ENCODE peak calls at places on chromosomes 5 and 9, in nine cellular contexts. S is endothelial cell, C is lung, M is Calu3, P is cardiac muscle cell, A is astrocyte of the spinal cord, K is cardiac fibroblast, L is esophagus muscularis mucosa, E is mesothelial cell of epicardium. R is an unnamed sample.

GRCh38 chr5:53052499-53052898 is 57.1 kb downstream of the MOCS2 start:
- DNase-seq in E (no peak), P (no peak), A (no peak), C (no peak), L (no peak), M (no peak), K (no peak), S (no peak), R (no peak)

GRCh38 chr9:132125944-132126720 is 35.7 kb upstream of the NTNG2 start:
- DNase-seq in S (no peak), P (no peak), A (no peak), C (no peak), K (no peak), E (no peak), L (no peak), M (no peak), R (no peak)

GRCh38 chr5:32712463-32713395 is 1.6 kb downstream of the NPR3 start:
- DNase-seq in A (peak; percentile 19), S (no peak), P (peak; percentile 4), K (no peak), M (no peak), L (no peak), E (no peak), C (no peak), R (no peak)

GRCh38 chr9:26131891-26132290 is 453.6 kb upstream of the TUSC1 start:
- DNase-seq in E (no peak), P (peak; percentile 43), L (no peak), M (no peak), K (peak; percentile 7), A (peak; percentile 43), S (no peak), C (no peak), R (no peak)

GRCh38 chr9:133009906-133010582 is 20.8 kb upstream of the GTF3C5 start:
- DNase-seq in S (no peak), K (no peak), P (no peak), A (no peak), L (no peak), E (no peak), M (no peak), C (no peak), R (no peak)

GRCh38 chr5:14663734-14664269 is 716 bp upstream of the OTULIN start:
- DNase-seq in E (no peak), L (no peak), M (no peak), P (peak; percentile 41), S (peak; percentile 18), C (peak; percentile 33), K (peak; percentile 39), A (no peak), R (peak; percentile 60)

GRCh38 chr5:135398855-135399837 is at the start of gene MACROH2A1:
- DNase-seq in E (peak; percentile 85), K (peak; percentile 89), P (peak; percentile 89), C (peak; percentile 88), A (peak; percentile 80), S (peak; percentile 88), L (peak; percentile 95), M (peak; percentile 92), R (peak; percentile 97)

GRCh38 chr9:128153117-128153946 is 4.1 kb downstream of the LCN2 start:
- DNase-seq in E (no peak), L (no peak), P (no peak), M (peak; percentile 52), C (no peak), S (no peak), A (no peak), K (no peak), R (no peak)

GRCh38 chr5:172854958-172855357 is 20.9 kb downstream of the ERGIC1 start:
- DNase-seq in K (no peak), M (no peak), S (no peak), C (no peak), E (no peak), A (no peak), P (no peak), L (no peak), R (no peak)

GRCh38 chr9:84296146-84296843 is 44.3 kb downstream of the SLC28A3 start:
- DNase-seq in M (no peak), L (no peak), P (peak; percentile 50), E (no peak), A (peak; percentile 70), C (no peak), S (no peak), K (peak; percentile 51), R (peak; percentile 63)

GRCh38 chr9:137270929-137271695 is 6.4 kb upstream of the TOR4A start:
- DNase-seq in A (no peak), P (no peak), S (no peak), C (no peak), L (no peak), M (no peak), K (peak; percentile 41), E (no peak), R (no peak)

GRCh38 chr9:120854596-120855327 is 12.0 kb upstream of the PSMD5 start:
- DNase-seq in A (no peak), P (no peak), S (no peak), L (no peak), M (no peak), E (no peak), C (no peak), K (no peak), R (no peak)

GRCh38 chr5:14449052-14449661 is 132.4 kb upstream of the OTULINL start:
- DNase-seq in K (peak; percentile 93), A (peak; percentile 96), P (peak; percentile 90), M (no peak), E (no peak), C (no peak), L (no peak), S (no peak), R (no peak)

GRCh38 chr5:926416-927171 is 33.9 kb downstream of the TRIP13 start:
- DNase-seq in L (no peak), K (peak; percentile 45), P (peak; percentile 52), C (no peak), S (peak; percentile 64), E (peak; percentile 62), A (peak; percentile 18), M (no peak), R (peak; percentile 76)

GRCh38 chr5:145246379-145246778 is 588.8 kb downstream of the PRELID2 start:
- DNase-seq in A (no peak), P (no peak), E (no peak), M (no peak), K (no peak), C (no peak), S (no peak), L (no peak), R (no peak)

GRCh38 chr5:43019615-43020293 is 20.4 kb downstream of the ANXA2R start:
- DNase-seq in S (peak; percentile 51), M (peak; percentile 79), E (no peak), C (peak; percentile 72), P (peak; percentile 83), L (no peak), K (peak; percentile 85), A (peak; percentile 90), R (peak; percentile 58)

GRCh38 chr5:1330847-1331831 is 13.8 kb downstream of the CLPTM1L start:
- DNase-seq in A (no peak), P (no peak), K (no peak), E (no peak), S (no peak), M (no peak), L (no peak), C (no peak), R (no peak)

GRCh38 chr9:81526587-81526986 is 162.8 kb downstream of the TLE1 start:
- DNase-seq in M (no peak), S (no peak), K (peak; percentile 58), P (peak; percentile 73), E (no peak), C (no peak), A (peak; percentile 84), L (no peak), R (no peak)

DNA sequence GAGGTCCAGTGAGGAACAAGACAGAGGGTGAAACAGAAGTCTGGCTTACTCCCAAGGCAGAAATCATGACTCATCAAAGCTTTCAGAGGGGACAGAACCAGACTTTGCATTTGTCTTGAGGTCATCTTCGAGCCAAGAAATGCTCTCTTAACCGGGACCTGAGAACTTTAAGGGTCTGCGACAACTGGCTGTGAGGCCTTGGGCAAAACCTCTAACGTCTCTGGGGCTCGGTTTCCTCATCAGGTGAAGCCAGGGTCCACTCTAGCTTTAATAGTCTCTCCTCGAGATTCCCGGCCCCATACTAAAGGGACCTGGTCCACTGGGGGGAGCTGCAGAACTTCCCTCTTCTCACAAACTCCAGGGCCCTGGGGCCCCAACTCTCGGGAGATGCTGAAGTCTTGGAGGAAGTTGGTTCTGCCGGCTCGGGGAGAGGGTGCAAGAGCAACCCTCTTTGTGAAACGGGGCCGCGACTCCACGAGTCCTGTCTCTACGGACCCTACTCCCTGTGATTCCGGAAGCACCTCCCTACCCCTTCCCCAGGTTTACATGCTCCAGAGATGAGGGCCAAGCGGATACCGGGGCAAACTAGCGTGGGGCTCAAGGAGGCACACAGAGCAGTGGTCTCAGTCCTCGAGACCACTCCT is 2.6 kb downstream of the GLIS3 start:
- DNase-seq in K (peak; percentile 89), M (peak; percentile 80), A (peak; percentile 92), C (peak; percentile 70), L (peak; percentile 97), E (no peak), S (peak; percentile 52), P (peak; percentile 90), R (peak; percentile 71)
- TF ChIP-seq CTCF in K (peak; percentile 39), M (no peak), A (peak; percentile 59), C (no peak), L (peak; percentile 48), E (no peak), S (no peak), P (peak; percentile 57), R (no peak)

DNA sequence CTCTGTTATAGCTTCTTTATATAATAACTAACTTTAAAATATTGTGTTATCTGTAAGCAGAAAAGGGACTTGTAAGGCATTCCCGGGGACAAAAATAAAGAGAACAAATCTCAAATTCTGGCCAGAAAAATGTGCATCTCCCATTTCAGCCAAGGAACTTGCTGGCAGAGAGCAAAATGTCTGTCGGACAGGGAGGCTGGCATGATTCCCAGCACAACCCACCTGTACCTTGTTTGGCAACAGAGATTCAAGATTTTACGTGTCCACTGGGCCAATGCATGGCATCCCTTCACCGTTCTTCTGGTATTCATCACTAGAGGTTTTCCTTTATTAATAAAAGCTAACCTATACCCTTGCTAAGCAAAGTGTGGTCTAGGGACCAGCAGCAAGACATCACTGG is 566.6 kb downstream of the PSAT1 start:
- DNase-seq in M (no peak), L (no peak), C (no peak), P (no peak), S (no peak), K (no peak), A (no peak), E (no peak), R (no peak)
- TF ChIP-seq CTCF in M (no peak), L (no peak), C (no peak), P (no peak), S (no peak), K (no peak), A (no peak), E (no peak), R (no peak)

DNA sequence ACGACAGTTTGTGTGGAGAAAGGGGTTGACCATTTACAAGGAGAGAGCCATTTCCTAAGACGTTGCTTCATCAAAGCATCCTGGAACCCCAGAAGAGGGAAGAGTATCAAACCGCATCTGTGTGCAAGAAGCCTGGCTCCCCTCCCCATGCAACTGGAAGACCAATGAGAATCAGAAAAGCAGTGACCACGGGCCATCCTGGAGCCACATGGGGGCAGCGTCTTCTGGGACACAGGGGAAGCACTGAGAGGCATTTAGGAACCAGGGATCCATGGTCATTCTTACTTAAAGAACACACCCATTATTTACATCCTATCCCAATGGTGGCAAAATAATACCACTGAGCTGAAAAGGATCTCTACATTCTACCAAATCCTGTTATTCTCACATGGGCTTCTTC is 29.3 kb downstream of the SEMA5A start:
- DNase-seq in E (no peak), L (no peak), K (no peak), A (no peak), S (peak; percentile 31), P (no peak), M (no peak), C (no peak), R (no peak)
- TF ChIP-seq CTCF in E (no peak), L (no peak), K (no peak), A (no peak), S (no peak), P (peak; percentile 3), M (no peak), C (no peak), R (no peak)

GRCh38 chr9:21965401-21965951 is 28.7 kb downstream of the CDKN2A start:
- DNase-seq in M (peak; percentile 73), P (peak; percentile 82), C (peak; percentile 40), E (peak; percentile 74), L (no peak), A (peak; percentile 79), K (peak; percentile 73), S (peak; percentile 81), R (peak; percentile 84)
- TF ChIP-seq CTCF in M (no peak), P (peak; percentile 83), C (no peak), E (no peak), L (peak; percentile 27), A (peak; percentile 80), K (peak; percentile 84), S (no peak), R (peak; percentile 37)

R was measured in GM20000.